ENCODE peak calls at places on chromosomes 7 and 10, in eight cellular contexts. One of them, this sample, is unnamed. For H3K9me3, the result is how much of the 10 kb centered on the place peaks cover.

GRCh38 chr7:11006271-11006670 is 32.6 kb downstream of the PHF14 start:
- DNase-seq in thyroid gland: no peak
- DNase-seq in stomach: no peak
- DNase-seq in heart left ventricle: no peak
- DNase-seq in gastrocnemius medialis: no peak
- DNase-seq in hepatocyte: no peak
- DNase-seq in ovary: no peak
- DNase-seq in neuronal stem cell: no peak
- DNase-seq in this sample: no peak

GRCh38 chr10:20598590-20598989 is 298.5 kb downstream of the NEBL start:
- DNase-seq in heart left ventricle: peak
- DNase-seq in hepatocyte: peak
- DNase-seq in thyroid gland: peak
- DNase-seq in ovary: peak
- DNase-seq in neuronal stem cell: no peak
- DNase-seq in stomach: no peak
- DNase-seq in gastrocnemius medialis: peak
- DNase-seq in this sample: peak

GRCh38 chr10:15168296-15168780 is at the start of gene NMT2:
- DNase-seq in stomach: no peak
- DNase-seq in neuronal stem cell: peak
- DNase-seq in hepatocyte: no peak
- DNase-seq in gastrocnemius medialis: no peak
- DNase-seq in thyroid gland: peak
- DNase-seq in ovary: no peak
- DNase-seq in heart left ventricle: peak
- DNase-seq in this sample: peak

GRCh38 chr7:47383064-47383463 is 198.8 kb downstream of the TNS3 start:
- DNase-seq in neuronal stem cell: peak
- DNase-seq in thyroid gland: peak
- DNase-seq in stomach: peak
- DNase-seq in heart left ventricle: no peak
- DNase-seq in gastrocnemius medialis: no peak
- DNase-seq in ovary: no peak
- DNase-seq in hepatocyte: no peak
- DNase-seq in this sample: no peak

GRCh38 chr7:111094387-111094786 is 3.5 kb downstream of the LRRN3 start:
- DNase-seq in hepatocyte: no peak
- DNase-seq in ovary: no peak
- DNase-seq in thyroid gland: no peak
- DNase-seq in stomach: no peak
- DNase-seq in gastrocnemius medialis: no peak
- DNase-seq in heart left ventricle: no peak
- DNase-seq in neuronal stem cell: no peak
- DNase-seq in this sample: no peak

GRCh38 chr10:84184517-84184916 is 9.8 kb upstream of the CDHR1 start:
- DNase-seq in stomach: no peak
- DNase-seq in ovary: no peak
- DNase-seq in thyroid gland: no peak
- DNase-seq in hepatocyte: no peak
- DNase-seq in gastrocnemius medialis: no peak
- DNase-seq in neuronal stem cell: no peak
- DNase-seq in heart left ventricle: no peak
- DNase-seq in this sample: no peak

GRCh38 chr7:22597845-22598244 is 97.9 kb upstream of the STEAP1B start:
- DNase-seq in ovary: no peak
- DNase-seq in hepatocyte: no peak
- DNase-seq in gastrocnemius medialis: no peak
- DNase-seq in stomach: no peak
- DNase-seq in thyroid gland: no peak
- DNase-seq in neuronal stem cell: no peak
- DNase-seq in heart left ventricle: no peak
- DNase-seq in this sample: no peak

GRCh38 chr10:5932345-5932744 is 42.3 kb downstream of the FBH1 start:
- DNase-seq in ovary: peak
- DNase-seq in neuronal stem cell: no peak
- DNase-seq in gastrocnemius medialis: no peak
- DNase-seq in hepatocyte: no peak
- DNase-seq in thyroid gland: no peak
- DNase-seq in heart left ventricle: no peak
- DNase-seq in stomach: no peak
- DNase-seq in this sample: no peak

GRCh38 chr10:22831586-22831985 is 96.3 kb upstream of the ARMC3 start:
- DNase-seq in stomach: no peak
- DNase-seq in ovary: no peak
- DNase-seq in thyroid gland: no peak
- DNase-seq in gastrocnemius medialis: no peak
- DNase-seq in heart left ventricle: no peak
- DNase-seq in hepatocyte: no peak
- DNase-seq in neuronal stem cell: no peak
- DNase-seq in this sample: no peak

GRCh38 chr7:36019966-36020365 is 133.1 kb upstream of the EEPD1 start:
- DNase-seq in heart left ventricle: no peak
- DNase-seq in hepatocyte: no peak
- DNase-seq in stomach: no peak
- DNase-seq in ovary: no peak
- DNase-seq in gastrocnemius medialis: no peak
- DNase-seq in thyroid gland: peak
- DNase-seq in neuronal stem cell: no peak
- DNase-seq in this sample: no peak

GRCh38 chr10:91208645-91209044 is 11.8 kb upstream of the PCGF5 start:
- DNase-seq in hepatocyte: no peak
- DNase-seq in stomach: no peak
- DNase-seq in neuronal stem cell: no peak
- DNase-seq in gastrocnemius medialis: no peak
- DNase-seq in thyroid gland: no peak
- DNase-seq in ovary: no peak
- DNase-seq in heart left ventricle: no peak
- DNase-seq in this sample: no peak

GRCh38 chr10:72337039-72337629 is 17.6 kb downstream of the DNAJB12 start:
- DNase-seq in neuronal stem cell: peak
- DNase-seq in gastrocnemius medialis: peak
- DNase-seq in stomach: peak
- DNase-seq in ovary: peak
- DNase-seq in thyroid gland: peak
- DNase-seq in hepatocyte: peak
- DNase-seq in heart left ventricle: peak
- DNase-seq in this sample: peak

GRCh38 chr7:108147031-108147563 is 16.9 kb upstream of the LAMB4 start:
- DNase-seq in stomach: no peak
- DNase-seq in heart left ventricle: peak
- DNase-seq in hepatocyte: peak
- DNase-seq in gastrocnemius medialis: no peak
- DNase-seq in thyroid gland: no peak
- DNase-seq in ovary: no peak
- DNase-seq in neuronal stem cell: no peak
- DNase-seq in this sample: no peak

GRCh38 chr7:2504818-2505375 is 14.7 kb upstream of the LFNG start:
- DNase-seq in stomach: no peak
- DNase-seq in thyroid gland: no peak
- DNase-seq in gastrocnemius medialis: no peak
- DNase-seq in hepatocyte: no peak
- DNase-seq in heart left ventricle: no peak
- DNase-seq in ovary: no peak
- DNase-seq in neuronal stem cell: no peak
- DNase-seq in this sample: no peak

GRCh38 chr7:28570113-28570969 is 158.0 kb downstream of the CREB5 start:
- DNase-seq in stomach: no peak
- DNase-seq in neuronal stem cell: no peak
- DNase-seq in gastrocnemius medialis: no peak
- DNase-seq in ovary: no peak
- DNase-seq in thyroid gland: no peak
- DNase-seq in hepatocyte: no peak
- DNase-seq in heart left ventricle: no peak
- DNase-seq in this sample: no peak

GRCh38 chr10:5012595-5012994 is 8.9 kb upstream of the AKR1C2 start:
- DNase-seq in thyroid gland: no peak
- DNase-seq in neuronal stem cell: no peak
- DNase-seq in heart left ventricle: no peak
- DNase-seq in hepatocyte: no peak
- DNase-seq in gastrocnemius medialis: no peak
- DNase-seq in ovary: no peak
- DNase-seq in stomach: no peak
- DNase-seq in this sample: no peak

GRCh38 chr7:84040365-84040764 is 154.2 kb downstream of the SEMA3A start:
- DNase-seq in hepatocyte: no peak
- DNase-seq in neuronal stem cell: peak
- DNase-seq in gastrocnemius medialis: no peak
- DNase-seq in thyroid gland: no peak
- DNase-seq in ovary: no peak
- DNase-seq in heart left ventricle: no peak
- DNase-seq in stomach: peak
- DNase-seq in this sample: no peak

GRCh38 chr10:118729200-118729599 is 25.6 kb downstream of the CACUL1 start:
- DNase-seq in hepatocyte: no peak
- DNase-seq in stomach: no peak
- DNase-seq in gastrocnemius medialis: no peak
- DNase-seq in heart left ventricle: no peak
- DNase-seq in neuronal stem cell: no peak
- DNase-seq in ovary: no peak
- DNase-seq in thyroid gland: no peak
- DNase-seq in this sample: no peak
- H3K4me3 ChIP-seq in hepatocyte: no peak
- H3K4me3 ChIP-seq in stomach: no peak
- H3K4me3 ChIP-seq in gastrocnemius medialis: no peak
- H3K4me3 ChIP-seq in heart left ventricle: no peak
- H3K4me3 ChIP-seq in neuronal stem cell: no peak
- H3K4me3 ChIP-seq in ovary: no peak
- H3K4me3 ChIP-seq in thyroid gland: no peak
- H3K4me3 ChIP-seq in this sample: no peak

DNA sequence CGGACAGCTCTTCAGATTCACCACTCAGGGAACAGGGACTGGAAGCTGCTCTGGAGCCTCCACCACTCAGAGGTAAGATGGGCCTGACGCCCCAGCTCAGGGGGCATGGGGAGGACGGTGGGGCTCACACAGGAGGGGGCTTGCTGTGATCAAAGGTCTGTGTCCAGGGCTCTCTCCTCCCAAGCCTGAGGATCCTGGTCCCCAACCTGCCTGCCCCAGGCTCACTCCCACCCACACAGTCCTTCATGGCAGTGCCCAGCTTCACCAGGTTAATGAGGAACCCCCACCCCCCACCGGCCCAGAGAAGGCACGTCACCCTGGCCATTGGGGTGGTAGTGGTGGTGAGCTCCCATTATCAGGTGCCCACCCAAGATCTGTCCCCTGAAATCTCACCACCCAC is 926.7 kb upstream of the ZNF722 start:
- DNase-seq in hepatocyte: no peak
- DNase-seq in heart left ventricle: no peak
- DNase-seq in ovary: no peak
- DNase-seq in gastrocnemius medialis: no peak
- DNase-seq in neuronal stem cell: no peak
- DNase-seq in thyroid gland: no peak
- DNase-seq in stomach: no peak
- DNase-seq in this sample: no peak
- H3K9me3 ChIP-seq in hepatocyte: under half
- H3K9me3 ChIP-seq in heart left ventricle: under half
- H3K9me3 ChIP-seq in ovary: under half
- H3K9me3 ChIP-seq in gastrocnemius medialis: under half
- H3K9me3 ChIP-seq in neuronal stem cell: under half
- H3K9me3 ChIP-seq in thyroid gland: under half
- H3K9me3 ChIP-seq in stomach: half or more
- H3K9me3 ChIP-seq in this sample: half or more

GRCh38 chr7:122307228-122307619 is 2.7 kb upstream of the FEZF1 start:
- DNase-seq in hepatocyte: no peak
- DNase-seq in heart left ventricle: no peak
- DNase-seq in stomach: no peak
- DNase-seq in gastrocnemius medialis: no peak
- DNase-seq in neuronal stem cell: no peak
- DNase-seq in thyroid gland: no peak
- DNase-seq in ovary: no peak
- DNase-seq in this sample: no peak

GRCh38 chr7:122304996-122305421 is 459 bp upstream of the FEZF1 start:
- DNase-seq in heart left ventricle: no peak
- DNase-seq in ovary: no peak
- DNase-seq in thyroid gland: no peak
- DNase-seq in hepatocyte: no peak
- DNase-seq in gastrocnemius medialis: no peak
- DNase-seq in neuronal stem cell: no peak
- DNase-seq in stomach: no peak
- DNase-seq in this sample: no peak

GRCh38 chr7:122304604-122304975 is at the start of gene FEZF1:
- DNase-seq in stomach: no peak
- DNase-seq in neuronal stem cell: peak
- DNase-seq in hepatocyte: peak
- DNase-seq in gastrocnemius medialis: no peak
- DNase-seq in heart left ventricle: no peak
- DNase-seq in thyroid gland: no peak
- DNase-seq in ovary: no peak
- DNase-seq in this sample: no peak

GRCh38 chr7:122306320-122307227 is 2.0 kb upstream of the FEZF1 start:
- DNase-seq in thyroid gland: no peak
- DNase-seq in gastrocnemius medialis: no peak
- DNase-seq in heart left ventricle: no peak
- DNase-seq in stomach: no peak
- DNase-seq in hepatocyte: no peak
- DNase-seq in ovary: no peak
- DNase-seq in neuronal stem cell: peak
- DNase-seq in this sample: no peak

GRCh38 chr7:122305475-122306319 is 1.1 kb upstream of the FEZF1 start:
- DNase-seq in stomach: no peak
- DNase-seq in hepatocyte: peak
- DNase-seq in ovary: no peak
- DNase-seq in gastrocnemius medialis: no peak
- DNase-seq in thyroid gland: no peak
- DNase-seq in heart left ventricle: no peak
- DNase-seq in neuronal stem cell: no peak
- DNase-seq in this sample: no peak
- H3K4me3 ChIP-seq in stomach: peak
- H3K4me3 ChIP-seq in hepatocyte: no peak
- H3K4me3 ChIP-seq in ovary: no peak
- H3K4me3 ChIP-seq in gastrocnemius medialis: peak
- H3K4me3 ChIP-seq in thyroid gland: no peak
- H3K4me3 ChIP-seq in heart left ventricle: peak
- H3K4me3 ChIP-seq in neuronal stem cell: peak
- H3K4me3 ChIP-seq in this sample: peak

DNA sequence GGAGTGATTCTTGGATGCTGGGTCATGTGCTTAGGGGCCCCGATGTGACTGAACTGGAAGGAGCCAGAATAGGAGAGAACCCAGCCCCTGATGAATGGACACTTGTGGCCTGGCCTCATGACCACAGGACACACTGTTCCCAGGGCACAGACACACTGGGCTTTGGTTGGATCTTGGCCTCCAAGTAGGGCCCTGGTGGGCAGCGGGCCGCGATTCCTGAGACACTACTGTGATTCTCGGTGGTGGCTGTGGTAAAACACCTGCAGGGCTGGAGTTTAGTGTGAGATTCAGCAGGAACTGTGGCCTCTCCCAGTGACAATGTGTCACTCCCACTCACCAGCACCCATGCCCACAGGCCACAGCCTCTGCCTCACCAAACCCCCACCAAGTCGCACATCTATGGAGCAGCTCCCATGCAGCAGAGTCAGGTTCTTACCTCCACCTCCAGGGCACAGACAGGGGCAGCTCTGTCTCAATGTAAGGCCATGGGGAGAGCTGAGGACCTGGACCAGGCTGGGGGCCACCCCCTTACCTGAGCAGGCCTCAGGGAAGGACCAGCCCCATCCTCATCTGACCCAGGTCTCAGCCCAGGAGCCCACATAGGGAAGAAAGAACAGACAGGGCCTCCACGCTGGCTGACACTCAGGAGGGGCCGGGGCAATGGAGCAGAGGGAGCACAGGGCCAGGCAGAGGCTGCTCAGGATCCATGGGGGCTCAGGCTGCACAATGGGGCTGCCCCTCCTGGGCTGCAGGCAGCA is 33.2 kb upstream of the ZNF716 start:
- DNase-seq in heart left ventricle: no peak
- DNase-seq in ovary: no peak
- DNase-seq in gastrocnemius medialis: no peak
- DNase-seq in hepatocyte: no peak
- DNase-seq in thyroid gland: no peak
- DNase-seq in neuronal stem cell: no peak
- DNase-seq in stomach: no peak
- DNase-seq in this sample: no peak
- H3K9me3 ChIP-seq in heart left ventricle: under half
- H3K9me3 ChIP-seq in ovary: under half
- H3K9me3 ChIP-seq in gastrocnemius medialis: under half
- H3K9me3 ChIP-seq in hepatocyte: under half
- H3K9me3 ChIP-seq in thyroid gland: under half
- H3K9me3 ChIP-seq in neuronal stem cell: half or more
- H3K9me3 ChIP-seq in stomach: half or more
- H3K9me3 ChIP-seq in this sample: under half

This sample was measured in left ventricle myocardium inferior.